ENCODE peak calls at places on chromosomes 12 and 14, in six cellular contexts. W is GM12878, M is HepG2, X is upper lobe of left lung, D is A549, H is K562. J is an unnamed sample.
A peak's percentile ranks its signal among the peaks of the same experiment; 100 is the strongest.

GRCh38 chr12:113089839-113090238 is 33.3 kb downstream of the DTX1 start:
- ATAC-seq in X (no peak), H (no peak), M (no peak), D (no peak), W (peak; percentile 6), J (no peak)

GRCh38 chr14:53840444-53840843 is 116.2 kb downstream of the BMP4 start:
- ATAC-seq in W (no peak), M (no peak), H (no peak), X (no peak), D (peak; percentile 61), J (no peak)

GRCh38 chr12:41962171-41962572 is 182.5 kb downstream of the GXYLT1 start:
- ATAC-seq in H (no peak), W (no peak), X (no peak), D (no peak), M (peak; percentile 56), J (no peak)

GRCh38 chr12:131985145-131985875 is 35.6 kb downstream of the EP400 start:
- ATAC-seq in D (no peak), X (peak; percentile 80), W (no peak), H (no peak), M (no peak), J (no peak)

GRCh38 chr12:108712164-108712924 is 19.0 kb downstream of the CORO1C start:
- ATAC-seq in X (peak; percentile 63), M (no peak), W (peak; percentile 80), D (no peak), H (no peak), J (no peak)

GRCh38 chr12:26101833-26102232 is 23.0 kb downstream of the BHLHE41 start:
- ATAC-seq in D (no peak), M (no peak), X (peak; percentile 17), H (no peak), W (no peak), J (no peak)

GRCh38 chr14:97866664-97867063 is 1069.5 kb downstream of the VRK1 start:
- ATAC-seq in M (no peak), D (no peak), W (no peak), H (no peak), X (no peak), J (no peak)

GRCh38 chr14:72243309-72243708 is 311.1 kb downstream of the RGS6 start:
- ATAC-seq in M (no peak), D (no peak), H (no peak), W (no peak), X (no peak), J (no peak)

GRCh38 chr14:47438650-47439140 is 236.7 kb downstream of the MDGA2 start:
- ATAC-seq in X (no peak), H (no peak), M (no peak), D (no peak), W (no peak), J (no peak)

GRCh38 chr14:85554106-85554505 is 24.2 kb downstream of the FLRT2 start:
- ATAC-seq in W (no peak), M (no peak), H (no peak), D (no peak), X (no peak), J (no peak)

GRCh38 chr14:77868552-77869300 is 68.8 kb downstream of the ADCK1 start:
- ATAC-seq in H (no peak), M (no peak), X (no peak), D (no peak), W (peak; percentile 70), J (no peak)

GRCh38 chr12:115227137-115227615 is 543.2 kb upstream of the TBX3 start:
- ATAC-seq in D (peak; percentile 95), X (no peak), W (no peak), M (peak; percentile 71), H (no peak), J (no peak)

GRCh38 chr14:98200621-98201020 is 1071.4 kb downstream of the BCL11B start:
- ATAC-seq in H (no peak), M (no peak), D (no peak), W (no peak), X (no peak), J (no peak)

GRCh38 chr14:32078030-32078793 is 1.1 kb downstream of the ARHGAP5 start:
- ATAC-seq in D (peak; percentile 4), W (peak; percentile 19), M (peak; percentile 11), X (peak; percentile 3), H (peak; percentile 49), J (no peak)

GRCh38 chr14:32076278-32077080 is 625 bp upstream of the ARHGAP5 start:
- ATAC-seq in M (peak; percentile 78), D (peak; percentile 75), H (peak; percentile 84), X (peak; percentile 96), W (peak; percentile 65), J (peak; percentile 96)

GRCh38 chr14:32078794-32079663 is 1.9 kb downstream of the ARHGAP5 start:
- ATAC-seq in M (peak; percentile 3), H (no peak), X (no peak), D (no peak), W (no peak), J (no peak)

GRCh38 chr14:32075636-32076277 is 1.3 kb upstream of the ARHGAP5 start:
- ATAC-seq in M (peak; percentile 50), W (peak; percentile 47), H (peak; percentile 5), D (peak; percentile 58), X (peak; percentile 45), J (peak; percentile 22)

GRCh38 chr14:32077081-32078029 is at the start of gene ARHGAP5:
- ATAC-seq in H (peak; percentile 66), W (peak; percentile 58), D (peak; percentile 55), M (peak; percentile 61), X (peak; percentile 63), J (peak; percentile 40)
- TF ChIP-seq EP300 in H (no peak), W (no peak), D (no peak), M (no peak), X (no peak), J (no peak)

GRCh38 chr12:64171715-64172114 is 50.4 kb downstream of the KICS2 start:
- ATAC-seq in W (no peak), X (no peak), D (peak; percentile 62), H (no peak), M (no peak), J (no peak)
- TF ChIP-seq EP300 in W (no peak), X (no peak), D (no peak), H (no peak), M (no peak), J (no peak)

DNA sequence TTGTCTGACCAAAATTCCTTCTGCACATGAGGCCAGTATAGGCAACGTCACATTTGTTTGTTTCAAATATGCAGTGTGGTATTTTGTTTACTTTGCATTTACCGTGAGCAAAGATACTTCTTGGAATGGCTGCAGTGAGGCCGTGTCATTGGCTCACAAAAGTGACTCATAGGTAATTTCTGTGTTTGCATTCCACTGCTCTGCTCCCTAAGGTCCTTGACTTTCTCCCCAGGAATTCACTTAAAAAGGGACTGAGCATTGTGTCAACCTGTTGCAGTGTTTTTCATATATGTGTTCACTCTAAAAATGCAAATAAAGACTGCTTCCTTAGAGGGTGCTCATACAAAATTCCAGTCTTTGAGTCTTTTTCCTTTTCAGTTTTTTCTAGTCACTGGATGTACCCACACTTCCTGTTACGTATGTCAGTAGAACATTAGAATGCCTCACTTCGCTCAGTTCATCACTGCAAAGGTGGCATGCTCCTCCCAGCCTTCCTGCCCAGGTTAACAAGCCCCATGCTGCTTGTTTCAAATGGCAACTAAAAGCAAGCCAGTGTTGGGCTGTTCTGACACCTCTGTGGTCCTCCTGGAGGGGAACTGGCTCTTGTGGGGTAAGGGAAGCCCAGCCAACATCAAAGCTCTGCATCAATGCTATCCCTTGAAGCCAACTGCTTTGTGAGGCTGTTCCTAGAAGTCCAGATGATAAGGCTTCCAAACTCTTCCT is 9.1 kb downstream of the C12orf76 start:
- ATAC-seq in D (peak; percentile 90), H (peak; percentile 40), M (peak; percentile 88), X (peak; percentile 73), W (no peak), J (peak; percentile 88)
- TF ChIP-seq EP300 in D (peak; percentile 95), H (no peak), M (peak; percentile 84), X (peak; percentile 41), W (no peak), J (no peak)

GRCh38 chr12:19998968-19999792 is 369.2 kb upstream of the PDE3A start:
- ATAC-seq in M (no peak), D (peak; percentile 76), H (no peak), X (no peak), W (no peak), J (no peak)
- TF ChIP-seq EP300 in M (no peak), D (peak; percentile 70), H (no peak), X (no peak), W (no peak), J (no peak)

GRCh38 chr14:93759781-93760307 is 28.4 kb downstream of the PRIMA1 start:
- ATAC-seq in X (no peak), M (peak; percentile 58), H (no peak), D (no peak), W (no peak), J (peak; percentile 70)

GRCh38 chr14:93764211-93764659 is 24.1 kb downstream of the PRIMA1 start:
- ATAC-seq in W (no peak), D (no peak), M (no peak), H (no peak), X (peak; percentile 39), J (peak; percentile 73)

GRCh38 chr14:93765970-93766369 is 22.3 kb downstream of the PRIMA1 start:
- ATAC-seq in W (no peak), H (no peak), D (no peak), X (no peak), M (no peak), J (no peak)

DNA sequence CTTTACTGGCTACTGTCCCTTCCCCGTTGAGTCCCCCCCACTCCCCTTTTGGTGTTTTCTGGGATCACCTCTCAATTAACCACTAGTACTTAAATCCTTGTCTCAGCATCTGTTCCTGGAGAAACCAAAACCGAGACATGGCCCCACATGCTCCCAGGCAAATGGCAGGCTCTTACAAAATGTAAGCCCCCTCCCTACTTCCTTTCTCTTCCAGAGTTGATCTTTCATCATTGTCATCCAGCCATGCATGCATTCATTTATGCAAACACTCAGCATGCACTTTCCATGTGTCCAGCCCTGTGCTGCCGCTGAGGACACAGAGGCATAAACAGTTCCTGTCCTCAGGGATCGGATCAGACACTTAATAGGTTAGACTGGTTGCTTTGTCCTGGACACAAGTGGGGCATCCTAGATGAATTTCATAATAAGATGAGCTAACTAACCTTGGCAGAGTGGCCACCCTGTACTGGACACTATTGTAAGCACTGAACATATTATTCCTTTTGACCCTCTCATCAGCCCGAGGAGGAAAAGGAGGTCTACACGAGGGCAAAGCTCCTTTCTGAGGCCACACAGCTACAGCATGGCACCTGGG is 23.2 kb downstream of the PRIMA1 start:
- ATAC-seq in D (no peak), H (no peak), X (no peak), M (no peak), W (no peak), J (peak; percentile 52)
- TF ChIP-seq EP300 in D (no peak), H (no peak), X (no peak), M (no peak), W (no peak), J (peak; percentile 67)

GRCh38 chr12:128326419-128326818 is 59.4 kb downstream of the TMEM132C start:
- ATAC-seq in X (no peak), H (no peak), D (no peak), W (no peak), M (no peak), J (no peak)
- TF ChIP-seq EP300 in X (no peak), H (no peak), D (no peak), W (no peak), M (no peak), J (no peak)